ENCODE peak calls at places on chromosomes 12 and 14, in eight cellular contexts. J, D, B, A, K, O, V and G are unnamed samples.

GRCh38 chr14:92633274-92633616 is 115.2 kb downstream of the LGMN start:
- DNase-seq in J (no peak), D (no peak), B (no peak), A (no peak), K (no peak), O (no peak), V (no peak), G (no peak)

GRCh38 chr12:46803517-46803916 is 22.3 kb downstream of the SLC38A4 start:
- DNase-seq in J (no peak), D (no peak), B (no peak), A (no peak), K (no peak), O (no peak), V (no peak), G (no peak)

GRCh38 chr12:107385518-107385917 is 292.2 kb upstream of the CRY1 start:
- DNase-seq in J (no peak), D (peak; percentile 70), B (no peak), A (peak; percentile 64), K (no peak), O (peak; percentile 32), V (no peak), G (no peak)

GRCh38 chr14:72054929-72055328 is 122.7 kb downstream of the RGS6 start:
- DNase-seq in J (no peak), D (no peak), B (no peak), A (no peak), K (no peak), O (no peak), V (no peak), G (no peak)

GRCh38 chr14:61121293-61121897 is 140.3 kb downstream of the SLC38A6 start:
- DNase-seq in J (peak; percentile 59), D (no peak), B (no peak), A (no peak), K (no peak), O (no peak), V (no peak), G (no peak)

GRCh38 chr14:92505826-92506225 is 7.8 kb upstream of the RIN3 start:
- DNase-seq in J (no peak), D (no peak), B (no peak), A (no peak), K (no peak), O (no peak), V (no peak), G (no peak)

GRCh38 chr12:116856729-116857128 is 24.5 kb downstream of the HRK start:
- DNase-seq in J (no peak), D (no peak), B (no peak), A (no peak), K (no peak), O (no peak), V (no peak), G (no peak)

GRCh38 chr12:25497021-25497420 is 56.1 kb downstream of the LMNTD1 start:
- DNase-seq in J (no peak), D (peak; percentile 37), B (no peak), A (no peak), K (no peak), O (peak; percentile 70), V (no peak), G (no peak)

GRCh38 chr14:21614245-21614644 is 20.5 kb downstream of the OR10G2 start:
- DNase-seq in J (no peak), D (no peak), B (no peak), A (no peak), K (no peak), O (no peak), V (no peak), G (no peak)

GRCh38 chr14:99196310-99196650 is 75.7 kb downstream of the BCL11B start:
- DNase-seq in J (no peak), D (no peak), B (no peak), A (no peak), K (no peak), O (no peak), V (no peak), G (no peak)

GRCh38 chr14:61213116-61213720 is 67.9 kb downstream of the TMEM30B start:
- DNase-seq in J (no peak), D (no peak), B (no peak), A (no peak), K (peak; percentile 84), O (peak; percentile 57), V (no peak), G (peak; percentile 62)

GRCh38 chr14:94056579-94057308 is 24.3 kb downstream of the DDX24 start:
- DNase-seq in J (no peak), D (no peak), B (peak; percentile 56), A (no peak), K (no peak), O (no peak), V (no peak), G (no peak)

GRCh38 chr12:6620137-6620884 is 13.1 kb upstream of the CHD4 start:
- DNase-seq in J (peak; percentile 73), D (no peak), B (no peak), A (no peak), K (no peak), O (peak; percentile 61), V (no peak), G (no peak)

GRCh38 chr12:22518067-22518719 is 26.1 kb downstream of the C2CD5 start:
- DNase-seq in J (no peak), D (peak; percentile 40), B (no peak), A (peak; percentile 40), K (no peak), O (peak; percentile 55), V (no peak), G (no peak)

GRCh38 chr12:52598966-52599365 is 2.3 kb downstream of the KRT72 start:
- DNase-seq in J (no peak), D (no peak), B (no peak), A (no peak), K (no peak), O (no peak), V (no peak), G (no peak)

GRCh38 chr12:105910030-105910429 is 228.7 kb downstream of the NUAK1 start:
- DNase-seq in J (no peak), D (no peak), B (no peak), A (no peak), K (no peak), O (peak; percentile 29), V (no peak), G (no peak)

GRCh38 chr14:90105756-90106155 is 44.0 kb downstream of the KCNK13 start:
- DNase-seq in J (no peak), D (no peak), B (no peak), A (no peak), K (no peak), O (peak; percentile 30), V (no peak), G (no peak)

GRCh38 chr14:90107789-90108188 is 46.0 kb downstream of the KCNK13 start:
- DNase-seq in J (no peak), D (no peak), B (no peak), A (no peak), K (no peak), O (no peak), V (no peak), G (no peak)

GRCh38 chr14:90114554-90114953 is 52.8 kb downstream of the KCNK13 start:
- DNase-seq in J (no peak), D (no peak), B (no peak), A (no peak), K (no peak), O (no peak), V (no peak), G (no peak)

GRCh38 chr14:90111895-90112534 is 50.2 kb downstream of the KCNK13 start:
- DNase-seq in J (no peak), D (peak; percentile 83), B (no peak), A (peak; percentile 75), K (no peak), O (peak; percentile 89), V (no peak), G (peak; percentile 92)

DNA sequence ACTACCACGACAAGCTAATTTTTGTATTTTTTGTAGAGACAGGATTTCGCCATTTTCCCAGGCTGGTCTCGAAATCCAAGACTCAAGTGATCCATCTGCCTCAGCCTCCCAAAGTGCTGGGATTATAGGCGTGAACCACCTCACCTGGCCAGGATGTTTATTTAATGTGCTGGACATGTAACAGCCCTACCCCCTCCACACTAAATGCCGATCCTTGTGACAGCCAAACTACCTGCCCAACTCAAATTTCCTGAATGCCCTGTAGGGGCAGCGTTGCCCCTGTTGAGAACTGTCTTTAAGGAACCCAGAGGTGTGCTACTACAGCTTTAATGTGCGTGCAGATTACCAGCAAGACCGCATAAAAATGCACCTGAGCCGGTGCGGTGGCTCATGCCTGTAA is 48.1 kb downstream of the KCNK13 start:
- DNase-seq in J (no peak), D (peak; percentile 21), B (no peak), A (no peak), K (no peak), O (peak; percentile 19), V (no peak), G (no peak)
- TF ChIP-seq CTCF in J (no peak), D (no peak), B (no peak), A (peak; percentile 37), K (no peak), O (peak; percentile 24), V (peak; percentile 11), G (peak; percentile 45)

DNA sequence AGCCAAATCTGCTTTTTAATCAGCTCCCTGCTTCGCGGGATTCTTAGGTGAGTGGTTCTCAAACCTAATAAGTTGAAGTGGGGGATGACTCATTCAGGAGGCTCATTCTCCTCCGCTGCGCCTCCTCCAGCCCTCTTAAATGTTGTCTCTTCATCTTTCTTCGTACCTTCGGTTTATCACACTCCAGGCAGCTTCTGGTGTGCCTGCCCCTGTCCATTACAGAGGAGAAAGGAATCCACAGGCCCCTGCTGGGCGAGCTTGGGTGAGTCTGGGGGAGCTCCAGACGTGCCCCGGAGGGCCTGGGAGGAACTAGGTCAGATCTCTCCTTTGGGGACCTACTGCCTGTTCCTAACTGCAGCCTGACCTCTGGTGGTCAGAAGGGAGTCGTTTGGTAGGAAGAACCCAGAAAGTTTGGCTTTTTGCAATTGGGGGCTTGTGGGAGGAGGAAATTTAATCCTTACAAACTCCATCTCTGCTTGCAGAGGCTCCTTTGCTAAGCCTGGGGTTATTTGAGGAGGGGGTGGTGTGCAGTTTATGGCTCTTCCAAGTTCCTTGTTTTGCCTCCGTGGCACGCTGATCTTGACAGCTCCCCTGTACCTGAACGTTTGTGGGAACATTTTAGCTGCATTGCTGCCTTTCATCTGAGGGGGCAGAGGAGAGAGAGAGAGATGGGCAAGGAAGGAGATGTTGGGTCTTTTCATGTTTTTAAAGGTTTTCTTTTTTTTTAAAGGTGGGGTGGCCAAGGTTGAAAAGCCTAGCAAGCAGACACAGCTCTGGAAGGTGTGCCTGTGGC is 84.1 kb upstream of the GNG2 start:
- DNase-seq in J (no peak), D (peak; percentile 69), B (peak; percentile 59), A (peak; percentile 56), K (no peak), O (peak; percentile 87), V (peak; percentile 71), G (peak; percentile 48)
- TF ChIP-seq CTCF in J (peak; percentile 42), D (peak; percentile 75), B (no peak), A (peak; percentile 83), K (peak; percentile 82), O (peak; percentile 78), V (peak; percentile 31), G (peak; percentile 86)

DNA sequence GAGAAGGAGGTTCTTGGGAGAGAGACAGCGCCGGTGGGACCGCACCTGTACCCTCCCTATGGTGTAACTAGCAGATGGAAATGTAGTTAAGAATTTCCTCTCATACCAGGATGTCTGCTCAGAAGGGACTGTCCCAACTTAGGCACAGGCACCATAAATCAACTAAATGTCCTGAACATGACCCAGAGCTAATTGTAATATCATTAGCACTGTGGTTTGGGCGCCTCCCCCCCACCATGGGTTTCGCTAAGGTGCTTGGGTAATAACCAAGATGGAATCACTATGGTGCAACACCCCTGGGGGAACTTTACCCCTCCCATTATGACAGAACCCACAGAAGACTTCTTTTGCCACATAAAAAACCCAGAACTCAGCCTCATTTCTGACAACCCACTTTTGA is 15.9 kb downstream of the ZNF641 start:
- DNase-seq in J (no peak), D (no peak), B (no peak), A (no peak), K (no peak), O (no peak), V (no peak), G (no peak)
- TF ChIP-seq CTCF in J (no peak), D (no peak), B (no peak), A (no peak), K (no peak), O (no peak), V (no peak), G (no peak)

GRCh38 chr12:131755305-131756113 is 44.6 kb downstream of the SFSWAP start:
- DNase-seq in J (no peak), D (peak; percentile 25), B (peak; percentile 55), A (no peak), K (no peak), O (peak; percentile 29), V (peak; percentile 53), G (no peak)
- TF ChIP-seq CTCF in J (no peak), D (peak; percentile 26), B (peak; percentile 14), A (peak; percentile 64), K (peak; percentile 50), O (peak; percentile 38), V (peak; percentile 23), G (peak; percentile 54)